ENCODE peak calls at places on chromosome 19, in ten cellular contexts. One of them, this sample, is unnamed. For H3K4me1 and H3K36me3, the result is how much of the 10 kb centered on the place peaks cover.

GRCh38 chr19:27773318-27774094 is 1439.4 kb downstream of the UQCRFS1 start:
- DNase-seq in BE2C: no peak
- DNase-seq in uterus: no peak
- DNase-seq in fibroblast of lung: no peak
- DNase-seq in aorta: no peak
- DNase-seq in iPS DF 6.9: no peak
- DNase-seq in CD8-positive, alpha-beta T cell: no peak
- DNase-seq in neuronal stem cell: no peak
- DNase-seq in IMR-90: no peak
- DNase-seq in osteoblast: no peak
- DNase-seq in this sample: no peak

GRCh38 chr19:47243776-47244547 is 12.4 kb upstream of the CCDC9 start:
- DNase-seq in BE2C: peak
- DNase-seq in fibroblast of lung: peak
- DNase-seq in neuronal stem cell: peak
- DNase-seq in iPS DF 6.9: peak
- DNase-seq in osteoblast: peak
- DNase-seq in uterus: peak
- DNase-seq in IMR-90: peak
- DNase-seq in aorta: peak
- DNase-seq in CD8-positive, alpha-beta T cell: peak
- DNase-seq in this sample: peak

GRCh38 chr19:5313307-5313706 is 27.3 kb downstream of the PTPRS start:
- DNase-seq in IMR-90: no peak
- DNase-seq in iPS DF 6.9: no peak
- DNase-seq in uterus: no peak
- DNase-seq in fibroblast of lung: no peak
- DNase-seq in BE2C: peak
- DNase-seq in CD8-positive, alpha-beta T cell: peak
- DNase-seq in osteoblast: peak
- DNase-seq in neuronal stem cell: no peak
- DNase-seq in aorta: no peak
- DNase-seq in this sample: no peak

GRCh38 chr19:51808333-51808986 is 13.5 kb downstream of the FPR3 start:
- DNase-seq in neuronal stem cell: no peak
- DNase-seq in aorta: no peak
- DNase-seq in CD8-positive, alpha-beta T cell: no peak
- DNase-seq in BE2C: no peak
- DNase-seq in osteoblast: no peak
- DNase-seq in fibroblast of lung: no peak
- DNase-seq in uterus: no peak
- DNase-seq in iPS DF 6.9: no peak
- DNase-seq in IMR-90: no peak
- DNase-seq in this sample: no peak

GRCh38 chr19:11324079-11324661 is 15.3 kb downstream of the RAB3D start:
- DNase-seq in fibroblast of lung: peak
- DNase-seq in osteoblast: peak
- DNase-seq in IMR-90: peak
- DNase-seq in uterus: peak
- DNase-seq in aorta: peak
- DNase-seq in neuronal stem cell: no peak
- DNase-seq in BE2C: peak
- DNase-seq in CD8-positive, alpha-beta T cell: no peak
- DNase-seq in iPS DF 6.9: no peak
- DNase-seq in this sample: peak

GRCh38 chr19:7263066-7263465 is 31.1 kb downstream of the INSR start:
- DNase-seq in aorta: no peak
- DNase-seq in neuronal stem cell: no peak
- DNase-seq in fibroblast of lung: no peak
- DNase-seq in uterus: no peak
- DNase-seq in BE2C: no peak
- DNase-seq in CD8-positive, alpha-beta T cell: no peak
- DNase-seq in iPS DF 6.9: no peak
- DNase-seq in osteoblast: no peak
- DNase-seq in IMR-90: no peak
- DNase-seq in this sample: no peak

GRCh38 chr19:18833141-18833476 is 1.4 kb downstream of the UPF1 start:
- DNase-seq in CD8-positive, alpha-beta T cell: no peak
- DNase-seq in aorta: no peak
- DNase-seq in osteoblast: peak
- DNase-seq in fibroblast of lung: no peak
- DNase-seq in BE2C: no peak
- DNase-seq in IMR-90: no peak
- DNase-seq in neuronal stem cell: no peak
- DNase-seq in iPS DF 6.9: no peak
- DNase-seq in uterus: no peak
- DNase-seq in this sample: no peak

GRCh38 chr19:8500158-8500557 is 2.3 kb downstream of the PRAM1 start:
- DNase-seq in CD8-positive, alpha-beta T cell: no peak
- DNase-seq in aorta: no peak
- DNase-seq in iPS DF 6.9: no peak
- DNase-seq in IMR-90: no peak
- DNase-seq in osteoblast: peak
- DNase-seq in fibroblast of lung: no peak
- DNase-seq in BE2C: no peak
- DNase-seq in neuronal stem cell: no peak
- DNase-seq in uterus: no peak
- DNase-seq in this sample: no peak

GRCh38 chr19:39310558-39311311 is 9.9 kb downstream of the LRFN1 start:
- DNase-seq in CD8-positive, alpha-beta T cell: no peak
- DNase-seq in uterus: no peak
- DNase-seq in BE2C: no peak
- DNase-seq in IMR-90: no peak
- DNase-seq in osteoblast: peak
- DNase-seq in iPS DF 6.9: no peak
- DNase-seq in fibroblast of lung: no peak
- DNase-seq in aorta: no peak
- DNase-seq in neuronal stem cell: no peak
- DNase-seq in this sample: no peak

GRCh38 chr19:39306075-39306474 is 9.9 kb downstream of the IFNL1 start:
- DNase-seq in osteoblast: peak
- DNase-seq in iPS DF 6.9: no peak
- DNase-seq in fibroblast of lung: no peak
- DNase-seq in BE2C: no peak
- DNase-seq in neuronal stem cell: no peak
- DNase-seq in aorta: no peak
- DNase-seq in IMR-90: no peak
- DNase-seq in uterus: no peak
- DNase-seq in CD8-positive, alpha-beta T cell: no peak
- DNase-seq in this sample: no peak

GRCh38 chr19:39308531-39309304 is 11.9 kb downstream of the LRFN1 start:
- DNase-seq in neuronal stem cell: no peak
- DNase-seq in aorta: peak
- DNase-seq in uterus: no peak
- DNase-seq in fibroblast of lung: no peak
- DNase-seq in IMR-90: no peak
- DNase-seq in CD8-positive, alpha-beta T cell: no peak
- DNase-seq in BE2C: no peak
- DNase-seq in osteoblast: peak
- DNase-seq in iPS DF 6.9: peak
- DNase-seq in this sample: no peak

GRCh38 chr19:39307233-39307821 is 11.1 kb downstream of the IFNL1 start:
- DNase-seq in BE2C: no peak
- DNase-seq in osteoblast: peak
- DNase-seq in CD8-positive, alpha-beta T cell: no peak
- DNase-seq in fibroblast of lung: no peak
- DNase-seq in IMR-90: no peak
- DNase-seq in neuronal stem cell: no peak
- DNase-seq in uterus: no peak
- DNase-seq in iPS DF 6.9: no peak
- DNase-seq in aorta: peak
- DNase-seq in this sample: no peak

GRCh38 chr19:39307822-39308530 is 11.8 kb downstream of the IFNL1 start:
- DNase-seq in IMR-90: no peak
- DNase-seq in CD8-positive, alpha-beta T cell: no peak
- DNase-seq in fibroblast of lung: no peak
- DNase-seq in osteoblast: peak
- DNase-seq in BE2C: no peak
- DNase-seq in neuronal stem cell: no peak
- DNase-seq in iPS DF 6.9: no peak
- DNase-seq in aorta: peak
- DNase-seq in uterus: no peak
- DNase-seq in this sample: no peak
- H3K4me1 ChIP-seq in IMR-90: under half
- H3K4me1 ChIP-seq in CD8-positive, alpha-beta T cell: under half
- H3K4me1 ChIP-seq in fibroblast of lung: under half
- H3K4me1 ChIP-seq in osteoblast: under half
- H3K4me1 ChIP-seq in BE2C: under half
- H3K4me1 ChIP-seq in neuronal stem cell: under half
- H3K4me1 ChIP-seq in iPS DF 6.9: under half
- H3K4me1 ChIP-seq in aorta: under half
- H3K4me1 ChIP-seq in uterus: under half
- H3K4me1 ChIP-seq in this sample: under half

GRCh38 chr19:2371656-2372055 is 11.6 kb downstream of the TMPRSS9 start:
- DNase-seq in CD8-positive, alpha-beta T cell: no peak
- DNase-seq in uterus: no peak
- DNase-seq in osteoblast: peak
- DNase-seq in BE2C: no peak
- DNase-seq in fibroblast of lung: no peak
- DNase-seq in iPS DF 6.9: no peak
- DNase-seq in neuronal stem cell: no peak
- DNase-seq in IMR-90: peak
- DNase-seq in aorta: no peak
- DNase-seq in this sample: no peak

GRCh38 chr19:2376784-2377519 is 16.9 kb downstream of the TMPRSS9 start:
- DNase-seq in CD8-positive, alpha-beta T cell: no peak
- DNase-seq in neuronal stem cell: no peak
- DNase-seq in fibroblast of lung: no peak
- DNase-seq in osteoblast: peak
- DNase-seq in IMR-90: no peak
- DNase-seq in BE2C: no peak
- DNase-seq in iPS DF 6.9: no peak
- DNase-seq in aorta: no peak
- DNase-seq in uterus: no peak
- DNase-seq in this sample: no peak

GRCh38 chr19:2375341-2376121 is 15.5 kb downstream of the TMPRSS9 start:
- DNase-seq in CD8-positive, alpha-beta T cell: no peak
- DNase-seq in iPS DF 6.9: no peak
- DNase-seq in aorta: no peak
- DNase-seq in osteoblast: peak
- DNase-seq in fibroblast of lung: no peak
- DNase-seq in uterus: no peak
- DNase-seq in IMR-90: no peak
- DNase-seq in BE2C: no peak
- DNase-seq in neuronal stem cell: no peak
- DNase-seq in this sample: no peak

GRCh38 chr19:2374808-2375207 is 14.7 kb downstream of the TMPRSS9 start:
- DNase-seq in iPS DF 6.9: no peak
- DNase-seq in IMR-90: no peak
- DNase-seq in uterus: no peak
- DNase-seq in CD8-positive, alpha-beta T cell: no peak
- DNase-seq in aorta: no peak
- DNase-seq in osteoblast: peak
- DNase-seq in neuronal stem cell: no peak
- DNase-seq in fibroblast of lung: no peak
- DNase-seq in BE2C: no peak
- DNase-seq in this sample: no peak

GRCh38 chr19:2372076-2372612 is 12.1 kb downstream of the TMPRSS9 start:
- DNase-seq in BE2C: no peak
- DNase-seq in aorta: no peak
- DNase-seq in iPS DF 6.9: no peak
- DNase-seq in CD8-positive, alpha-beta T cell: no peak
- DNase-seq in neuronal stem cell: no peak
- DNase-seq in IMR-90: no peak
- DNase-seq in uterus: no peak
- DNase-seq in osteoblast: no peak
- DNase-seq in fibroblast of lung: no peak
- DNase-seq in this sample: no peak
- H3K36me3 ChIP-seq in BE2C: under half
- H3K36me3 ChIP-seq in aorta: under half
- H3K36me3 ChIP-seq in iPS DF 6.9: under half
- H3K36me3 ChIP-seq in CD8-positive, alpha-beta T cell: under half
- H3K36me3 ChIP-seq in neuronal stem cell: under half
- H3K36me3 ChIP-seq in IMR-90: under half
- H3K36me3 ChIP-seq in uterus: under half
- H3K36me3 ChIP-seq in osteoblast: under half
- H3K36me3 ChIP-seq in fibroblast of lung: under half
- H3K36me3 ChIP-seq in this sample: under half

GRCh38 chr19:17110599-17110966 is 35.0 kb downstream of the MYO9B start:
- DNase-seq in uterus: no peak
- DNase-seq in CD8-positive, alpha-beta T cell: no peak
- DNase-seq in IMR-90: no peak
- DNase-seq in osteoblast: no peak
- DNase-seq in fibroblast of lung: no peak
- DNase-seq in iPS DF 6.9: no peak
- DNase-seq in BE2C: no peak
- DNase-seq in aorta: no peak
- DNase-seq in neuronal stem cell: no peak
- DNase-seq in this sample: no peak

GRCh38 chr19:17109300-17109699 is 33.7 kb downstream of the MYO9B start:
- DNase-seq in BE2C: no peak
- DNase-seq in iPS DF 6.9: no peak
- DNase-seq in uterus: no peak
- DNase-seq in fibroblast of lung: no peak
- DNase-seq in neuronal stem cell: no peak
- DNase-seq in aorta: no peak
- DNase-seq in osteoblast: peak
- DNase-seq in IMR-90: no peak
- DNase-seq in CD8-positive, alpha-beta T cell: no peak
- DNase-seq in this sample: no peak

GRCh38 chr19:17111766-17112165 is 36.2 kb downstream of the MYO9B start:
- DNase-seq in iPS DF 6.9: no peak
- DNase-seq in CD8-positive, alpha-beta T cell: no peak
- DNase-seq in osteoblast: no peak
- DNase-seq in BE2C: no peak
- DNase-seq in IMR-90: no peak
- DNase-seq in uterus: no peak
- DNase-seq in neuronal stem cell: no peak
- DNase-seq in aorta: no peak
- DNase-seq in fibroblast of lung: no peak
- DNase-seq in this sample: no peak

GRCh38 chr19:17108453-17108784 is 32.8 kb downstream of the MYO9B start:
- DNase-seq in BE2C: no peak
- DNase-seq in CD8-positive, alpha-beta T cell: no peak
- DNase-seq in IMR-90: no peak
- DNase-seq in osteoblast: no peak
- DNase-seq in fibroblast of lung: no peak
- DNase-seq in uterus: no peak
- DNase-seq in iPS DF 6.9: no peak
- DNase-seq in neuronal stem cell: no peak
- DNase-seq in aorta: no peak
- DNase-seq in this sample: no peak

DNA sequence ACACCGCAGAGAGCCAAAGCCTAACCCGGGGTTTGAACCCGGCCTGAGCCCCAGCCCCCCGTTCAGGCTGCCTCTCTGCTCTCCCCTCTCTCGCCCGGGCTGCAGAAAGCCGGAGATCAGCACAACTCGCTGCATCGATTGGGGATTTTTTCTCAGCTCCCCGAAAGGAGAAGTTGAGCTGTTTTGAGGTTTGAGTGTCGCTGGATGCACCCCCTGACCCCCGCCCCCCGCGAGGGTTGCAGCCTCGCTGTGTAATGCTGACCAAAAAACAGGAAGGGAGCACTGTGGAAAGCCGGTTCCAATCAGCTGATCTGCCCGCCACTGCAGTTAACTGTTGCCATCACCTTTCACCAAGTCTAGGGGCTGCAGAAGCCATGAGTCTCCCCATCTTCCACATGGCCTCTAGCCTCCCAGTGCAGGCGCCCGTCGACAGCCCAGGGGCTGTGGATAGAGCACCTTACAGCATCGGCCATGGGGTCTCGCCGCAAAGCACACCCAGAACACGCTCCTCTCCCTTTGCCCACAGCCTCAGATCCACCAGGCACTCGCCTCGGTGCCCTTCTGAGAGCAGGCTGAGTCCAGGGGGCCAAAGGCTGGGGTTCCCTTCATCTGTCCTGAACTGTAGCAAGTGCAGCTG is 34.5 kb downstream of the MYO9B start:
- DNase-seq in uterus: no peak
- DNase-seq in IMR-90: no peak
- DNase-seq in fibroblast of lung: no peak
- DNase-seq in neuronal stem cell: no peak
- DNase-seq in osteoblast: peak
- DNase-seq in aorta: peak
- DNase-seq in iPS DF 6.9: no peak
- DNase-seq in BE2C: no peak
- DNase-seq in CD8-positive, alpha-beta T cell: no peak
- DNase-seq in this sample: peak
- H3K4me1 ChIP-seq in uterus: under half
- H3K4me1 ChIP-seq in IMR-90: under half
- H3K4me1 ChIP-seq in fibroblast of lung: under half
- H3K4me1 ChIP-seq in neuronal stem cell: under half
- H3K4me1 ChIP-seq in osteoblast: under half
- H3K4me1 ChIP-seq in aorta: under half
- H3K4me1 ChIP-seq in iPS DF 6.9: under half
- H3K4me1 ChIP-seq in BE2C: under half
- H3K4me1 ChIP-seq in CD8-positive, alpha-beta T cell: under half
- H3K4me1 ChIP-seq in this sample: under half

DNA sequence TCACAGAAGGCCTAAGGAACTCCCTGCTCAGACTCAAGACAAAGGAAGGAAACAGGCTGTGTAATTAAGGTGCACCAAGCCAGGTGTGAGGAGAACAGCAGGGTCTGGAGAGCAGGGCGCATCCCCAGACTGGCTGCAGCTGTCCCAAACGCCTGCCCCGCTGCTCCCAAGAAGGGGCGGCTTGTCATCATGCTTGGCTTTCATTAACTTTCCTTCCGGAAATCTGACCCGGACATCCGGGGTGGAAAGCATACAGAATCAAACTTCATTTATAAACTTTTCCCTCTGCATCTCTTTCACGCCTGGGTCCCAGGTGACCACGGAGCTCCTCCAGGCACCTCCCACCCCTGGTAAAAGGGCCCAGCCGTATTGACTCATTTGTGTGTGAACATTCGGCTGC is 31.7 kb downstream of the TSHZ3 start:
- DNase-seq in CD8-positive, alpha-beta T cell: no peak
- DNase-seq in iPS DF 6.9: no peak
- DNase-seq in osteoblast: no peak
- DNase-seq in IMR-90: no peak
- DNase-seq in uterus: no peak
- DNase-seq in neuronal stem cell: no peak
- DNase-seq in BE2C: no peak
- DNase-seq in fibroblast of lung: no peak
- DNase-seq in aorta: no peak
- DNase-seq in this sample: no peak
- H3K36me3 ChIP-seq in CD8-positive, alpha-beta T cell: under half
- H3K36me3 ChIP-seq in iPS DF 6.9: under half
- H3K36me3 ChIP-seq in osteoblast: under half
- H3K36me3 ChIP-seq in IMR-90: under half
- H3K36me3 ChIP-seq in uterus: under half
- H3K36me3 ChIP-seq in neuronal stem cell: under half
- H3K36me3 ChIP-seq in BE2C: under half
- H3K36me3 ChIP-seq in fibroblast of lung: under half
- H3K36me3 ChIP-seq in aorta: under half
- H3K36me3 ChIP-seq in this sample: under half

This sample was measured in pancreas.